ENCODE peak calls at places on chromosomes 7 and 10, in four cellular contexts. W is left ventricle myocardium inferior, E is adrenal gland, B is HCT116. Y is an unnamed sample.

GRCh38 chr10:3472705-3473078 is 300.1 kb upstream of the PITRM1 start:
- DNase-seq in W (no peak), E (no peak), B (no peak), Y (peak)

GRCh38 chr7:119472398-119473038 is 800.5 kb upstream of the KCND2 start:
- DNase-seq in W (no peak), E (no peak), B (no peak), Y (no peak)

GRCh38 chr10:122637371-122637770 is 62.3 kb downstream of the C10orf120 start:
- DNase-seq in W (peak), E (peak), B (no peak), Y (no peak)

GRCh38 chr10:17756557-17757208 is 4.7 kb downstream of the TMEM236 start:
- DNase-seq in W (no peak), E (no peak), B (no peak), Y (no peak)

GRCh38 chr10:34156781-34157425 is 658.2 kb downstream of the PARD3 start:
- DNase-seq in W (no peak), E (no peak), B (no peak), Y (peak)

GRCh38 chr10:128629111-128630096 is 503.2 kb upstream of the MKI67 start:
- DNase-seq in W (no peak), E (peak), B (peak), Y (peak)

GRCh38 chr7:19620470-19620869 is 88.4 kb downstream of the POLR1F start:
- DNase-seq in W (no peak), E (no peak), B (no peak), Y (no peak)

GRCh38 chr10:3143791-3144434 is 28.7 kb downstream of the PITRM1 start:
- DNase-seq in W (no peak), E (no peak), B (no peak), Y (no peak)

GRCh38 chr10:28633750-28634149 is 43.6 kb upstream of the BAMBI start:
- DNase-seq in W (no peak), E (peak), B (no peak), Y (no peak)

GRCh38 chr7:151992375-151992774 is 33.1 kb upstream of the GALNT11 start:
- DNase-seq in W (peak), E (peak), B (peak), Y (peak)

GRCh38 chr10:82826132-82826531 is 951.1 kb downstream of the NRG3 start:
- DNase-seq in W (no peak), E (no peak), B (no peak), Y (peak)

GRCh38 chr10:85596389-85596788 is 770.2 kb downstream of the GRID1 start:
- DNase-seq in W (no peak), E (no peak), B (no peak), Y (no peak)

GRCh38 chr7:130961128-130961601 is 227.2 kb upstream of the KLF14 start:
- DNase-seq in W (no peak), E (no peak), B (peak), Y (peak)

GRCh38 chr7:44224951-44225565 is 24.3 kb downstream of the YKT6 start:
- DNase-seq in W (no peak), E (no peak), B (no peak), Y (no peak)

GRCh38 chr7:73904219-73905136 is 43.5 kb downstream of the TMEM270 start:
- DNase-seq in W (no peak), E (no peak), B (no peak), Y (no peak)

GRCh38 chr7:14196555-14196954 is 207.1 kb upstream of the ETV1 start:
- DNase-seq in W (no peak), E (no peak), B (no peak), Y (peak)

GRCh38 chr7:19705663-19706062 is 3.2 kb downstream of the POLR1F start:
- DNase-seq in W (no peak), E (no peak), B (no peak), Y (no peak)

GRCh38 chr7:96591900-96592676 is 117.6 kb downstream of the SEM1 start:
- DNase-seq in W (no peak), E (no peak), B (no peak), Y (no peak)

GRCh38 chr7:28855538-28856217 is 102.5 kb downstream of the TRIL start:
- DNase-seq in W (no peak), E (no peak), B (peak), Y (peak)

GRCh38 chr10:7478727-7479457 is 68.1 kb upstream of the SFMBT2 start:
- DNase-seq in W (no peak), E (no peak), B (no peak), Y (no peak)

GRCh38 chr10:14184841-14185500 is 145.8 kb downstream of the FRMD4A start:
- DNase-seq in W (no peak), E (no peak), B (no peak), Y (peak)

GRCh38 chr7:155738104-155738503 is 74.2 kb downstream of the SHH start:
- DNase-seq in W (no peak), E (no peak), B (no peak), Y (no peak)

GRCh38 chr10:78353636-78354035 is 320.0 kb downstream of the RPS24 start:
- DNase-seq in W (no peak), E (no peak), B (no peak), Y (no peak)

GRCh38 chr10:125868372-125868975 is 12.6 kb downstream of the DHX32 start:
- DNase-seq in W (no peak), E (peak), B (peak), Y (peak)

GRCh38 chr10:32960022-32960421 is 2.0 kb upstream of the ITGB1 start:
- DNase-seq in W (no peak), E (no peak), B (no peak), Y (no peak)

GRCh38 chr10:70145166-70145665 is 1.3 kb downstream of the TYSND1 start:
- DNase-seq in W (no peak), E (peak), B (no peak), Y (no peak)

GRCh38 chr7:130909161-130909836 is 175.3 kb upstream of the KLF14 start:
- DNase-seq in W (no peak), E (no peak), B (no peak), Y (peak)

GRCh38 chr10:73965890-73966768 is 31.8 kb upstream of the VCL start:
- DNase-seq in W (peak), E (peak), B (peak), Y (peak)

GRCh38 chr10:13298748-13299436 is 972 bp downstream of the PHYH start:
- DNase-seq in W (no peak), E (no peak), B (no peak), Y (no peak)

DNA sequence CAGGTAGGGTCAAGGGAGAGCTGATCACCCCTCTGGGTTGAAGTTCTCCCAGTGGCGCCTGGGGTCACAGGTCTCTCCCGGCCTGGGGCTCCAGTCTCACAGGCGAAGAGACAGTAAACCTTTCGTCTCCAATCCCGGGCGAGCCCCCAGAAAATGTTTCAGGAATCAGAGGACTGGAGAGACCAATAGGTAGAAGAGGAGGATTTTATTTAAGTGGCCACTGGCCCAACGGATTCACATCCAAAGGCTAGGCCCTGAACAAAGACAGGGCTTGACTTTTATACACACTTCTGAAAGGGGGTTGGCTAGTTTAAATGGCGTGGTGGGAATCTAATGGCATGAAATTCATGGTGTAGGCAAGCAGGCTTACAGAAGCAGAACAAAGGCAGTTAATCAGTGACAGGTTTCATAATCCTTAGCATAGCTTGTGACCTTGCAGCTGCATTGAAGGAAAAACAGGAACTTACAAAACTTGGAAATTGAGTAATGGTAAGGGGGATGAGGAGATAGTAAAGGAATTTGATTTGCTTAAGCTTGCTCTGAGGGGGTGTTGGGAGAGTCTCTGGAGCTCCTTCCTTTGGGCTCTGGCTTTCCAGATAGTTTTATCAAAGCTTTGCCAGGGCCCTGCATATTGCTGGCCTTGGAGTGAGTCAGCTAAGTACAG is 105.5 kb downstream of the TRIM24 start:
- DNase-seq in W (no peak), E (peak), B (peak), Y (peak)
- H3K27ac ChIP-seq in W (no peak), E (peak), B (no peak), Y (no peak)

GRCh38 chr7:42093361-42093905 is 143.6 kb downstream of the GLI3 start:
- DNase-seq in W (no peak), E (no peak), B (no peak), Y (no peak)

GRCh38 chr7:42096262-42096661 is 140.7 kb downstream of the GLI3 start:
- DNase-seq in W (no peak), E (no peak), B (no peak), Y (no peak)

GRCh38 chr7:42096681-42097637 is 140.1 kb downstream of the GLI3 start:
- DNase-seq in W (peak), E (peak), B (no peak), Y (no peak)

GRCh38 chr7:42097756-42098155 is 139.3 kb downstream of the GLI3 start:
- DNase-seq in W (no peak), E (no peak), B (no peak), Y (peak)

DNA sequence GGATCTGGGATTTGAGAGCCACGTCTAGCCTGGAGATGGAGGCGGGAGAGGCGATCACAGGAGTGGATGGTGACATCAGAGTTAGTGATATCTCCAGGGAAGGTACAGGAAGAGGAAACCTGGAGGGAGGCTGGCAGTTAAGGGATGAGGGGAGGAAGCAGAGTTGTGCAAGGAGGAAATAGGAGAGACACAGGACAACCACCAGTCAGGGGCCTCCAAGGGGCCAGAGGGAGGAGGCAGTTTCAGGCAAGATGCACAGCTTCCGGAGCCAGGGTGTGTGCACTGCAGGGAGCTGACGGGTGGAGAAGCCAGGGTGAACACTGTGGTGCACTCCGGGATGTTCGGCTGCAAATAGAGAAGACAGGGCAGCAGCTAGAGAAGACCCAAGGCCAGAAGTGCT is 141.2 kb downstream of the GLI3 start:
- DNase-seq in W (no peak), E (no peak), B (no peak), Y (no peak)
- H3K27ac ChIP-seq in W (no peak), E (no peak), B (no peak), Y (no peak)

DNA sequence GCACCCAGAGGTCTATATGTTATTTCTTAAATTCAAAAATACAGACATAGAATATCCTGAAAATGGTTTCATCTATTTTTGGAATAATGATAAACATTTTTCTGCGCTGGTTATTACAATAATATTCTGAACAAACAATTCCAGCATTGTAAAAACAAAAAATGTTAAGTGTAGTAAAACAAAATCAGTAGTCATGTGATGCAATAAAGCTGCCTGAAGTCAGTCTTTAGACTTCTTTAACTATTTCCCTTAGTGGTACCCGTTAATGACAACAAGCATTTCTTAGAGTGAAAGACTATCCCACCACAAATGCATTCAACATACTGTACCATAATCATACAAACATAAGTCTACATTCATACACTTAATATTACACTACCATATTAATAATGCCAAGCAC is 1.6 kb downstream of the SKAP2 start:
- DNase-seq in W (no peak), E (no peak), B (no peak), Y (no peak)
- H3K27ac ChIP-seq in W (no peak), E (no peak), B (no peak), Y (peak)

DNA sequence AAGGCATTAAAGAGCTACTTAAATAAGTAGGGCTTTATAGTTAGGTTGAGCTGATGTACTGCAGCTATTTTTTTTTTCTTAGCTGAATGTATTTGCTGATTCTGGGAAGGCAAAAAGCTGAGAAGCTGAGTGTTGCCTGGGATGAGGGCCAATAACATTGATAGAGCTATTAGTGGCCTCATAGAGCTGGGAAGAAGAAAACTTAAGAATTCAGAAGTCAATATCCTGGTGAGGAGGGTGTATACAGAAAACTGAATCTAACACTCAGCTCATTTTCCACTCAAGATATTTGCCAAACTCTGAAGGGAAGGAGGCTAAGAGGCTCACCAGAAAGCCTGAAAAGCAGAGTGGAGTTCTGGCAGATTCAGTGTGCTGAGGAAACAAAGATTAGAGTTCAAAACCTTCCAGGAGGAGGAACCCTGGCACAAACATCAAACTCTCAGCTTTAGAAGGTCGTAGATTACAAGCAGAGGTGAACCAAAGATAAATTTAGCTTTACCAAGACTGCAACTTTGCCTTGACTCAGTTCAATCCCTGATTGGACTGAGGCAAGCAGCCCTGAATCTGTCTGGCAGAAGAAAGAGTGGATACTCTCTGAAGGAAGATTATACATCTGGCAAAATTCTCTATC is 11.3 kb downstream of the PPP1R3C start:
- DNase-seq in W (no peak), E (peak), B (no peak), Y (no peak)
- H3K27ac ChIP-seq in W (peak), E (peak), B (no peak), Y (no peak)

DNA sequence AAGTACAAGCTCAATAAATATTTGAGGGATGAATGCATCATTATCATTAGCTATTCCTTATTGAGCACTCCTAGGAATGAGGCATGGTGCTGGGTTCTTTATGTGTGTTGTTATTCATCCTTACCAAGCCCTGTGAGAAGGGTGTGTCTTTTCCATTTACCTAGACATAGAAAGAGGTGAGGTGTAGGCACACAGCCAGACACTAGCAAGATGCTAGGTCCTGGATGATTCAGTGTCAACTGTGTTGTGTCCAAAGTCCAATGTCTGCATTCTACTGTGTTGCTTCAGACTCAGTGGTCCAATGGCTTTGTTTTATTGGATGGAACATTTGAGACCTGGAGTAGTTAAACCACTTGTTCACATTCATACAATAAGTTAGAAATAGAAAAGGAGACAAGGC is 605.5 kb downstream of the LRMDA start:
- DNase-seq in W (no peak), E (no peak), B (no peak), Y (peak)
- H3K27ac ChIP-seq in W (no peak), E (peak), B (no peak), Y (no peak)

GRCh38 chr7:55071411-55072188 is 52.8 kb downstream of the EGFR start:
- DNase-seq in W (no peak), E (no peak), B (no peak), Y (no peak)

GRCh38 chr7:55072251-55072650 is 53.4 kb downstream of the EGFR start:
- DNase-seq in W (no peak), E (no peak), B (no peak), Y (no peak)

GRCh38 chr7:55070839-55071238 is 52.0 kb downstream of the EGFR start:
- DNase-seq in W (no peak), E (no peak), B (no peak), Y (no peak)

GRCh38 chr7:55074008-55074499 is 55.2 kb downstream of the EGFR start:
- DNase-seq in W (peak), E (peak), B (peak), Y (peak)

DNA sequence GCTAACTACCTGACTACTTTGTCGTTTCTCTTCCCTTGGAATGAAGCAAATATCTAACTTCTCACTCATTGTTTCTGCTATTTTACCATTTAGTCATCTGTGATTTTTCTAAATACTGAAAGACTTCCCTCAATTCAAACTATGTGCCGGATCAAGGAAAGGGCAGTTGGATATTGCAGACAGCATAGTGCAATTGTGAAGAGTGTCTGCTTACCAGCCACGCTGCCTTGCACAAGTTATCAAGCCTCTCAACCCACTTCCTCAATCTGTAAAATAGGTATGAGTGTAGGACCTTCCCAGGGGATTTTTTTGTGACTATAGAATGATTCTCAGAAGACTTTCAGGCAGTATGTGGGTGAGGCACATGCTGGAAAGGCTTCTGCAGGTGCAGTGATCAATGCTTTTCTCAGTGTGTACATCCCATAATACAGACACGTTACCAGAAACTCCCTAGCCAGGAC is 54.3 kb downstream of the EGFR start:
- DNase-seq in W (no peak), E (no peak), B (no peak), Y (peak)
- H3K27ac ChIP-seq in W (peak), E (peak), B (no peak), Y (peak)

DNA sequence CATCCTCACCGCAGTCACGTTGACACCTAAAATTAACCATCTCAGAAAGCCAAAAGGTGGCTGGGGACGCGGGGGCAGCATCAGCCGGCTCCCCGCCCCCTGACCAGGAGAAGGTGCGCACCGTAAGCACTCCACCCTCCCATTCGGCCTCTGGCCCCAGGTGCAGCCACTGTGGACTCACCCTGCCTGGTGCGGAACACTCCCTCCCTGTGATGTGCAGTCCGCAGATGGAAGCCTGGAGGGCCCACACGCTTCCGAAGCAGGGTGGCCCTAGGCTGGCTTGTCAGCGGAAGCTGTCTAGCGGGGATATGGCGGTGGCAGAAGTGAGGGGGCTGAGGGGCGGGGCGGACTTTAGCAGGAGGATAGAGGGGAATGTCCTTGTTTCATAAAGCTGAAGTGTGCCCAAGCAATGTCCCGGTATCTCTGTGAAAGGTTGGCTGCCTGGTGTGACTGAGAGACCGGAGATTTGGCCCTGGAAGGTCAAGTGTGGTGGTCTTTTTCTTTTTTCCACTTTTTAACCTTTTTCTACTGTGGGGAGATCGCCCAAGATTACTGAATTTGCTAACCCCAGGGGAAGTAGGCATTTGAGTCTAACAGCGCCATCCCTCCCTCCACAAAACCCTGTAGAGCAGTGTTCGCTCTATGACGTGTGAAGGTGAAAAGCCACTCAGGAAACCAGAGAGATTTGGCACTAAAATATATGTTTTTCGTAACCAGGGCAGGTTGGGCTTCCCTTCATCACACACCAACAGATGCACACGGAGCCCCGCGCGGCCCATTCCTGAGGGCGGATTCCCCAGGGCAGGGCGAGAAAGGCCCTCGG is 74.7 kb downstream of the CXCL12 start:
- DNase-seq in W (no peak), E (no peak), B (no peak), Y (no peak)
- H3K27ac ChIP-seq in W (peak), E (no peak), B (no peak), Y (no peak)

Y was measured in foreskin keratinocyte.